ENCODE peak calls at places on chromosomes 1 and 21, in nine cellular contexts. I is cerebellar cortex; L is activated CD8-positive, alpha-beta T cell treated with anti-CD3 and anti-CD28 coated beads for 36 hours; S is activated CD4-positive, alpha-beta T cell treated with anti-CD3 and anti-CD28 coated beads, Interleukin-2, amount 10 ng/mL, durations not matched to agents 7 days and 5 days; R is suprapubic skin; V is mesothelial cell of epicardium; U is stimulated activated naive CD8-positive, alpha-beta T cell treated with anti-CD3 and anti-CD28 coated beads, Interleukin-15, amount 100 ng/mL, for 72 hours; E is AG08396; T is A549. O is an unnamed sample.

GRCh38 chr1:114715952-114716303 is 643 bp downstream of the NRAS start:
- DNase-seq in I (no peak), L (no peak), S (no peak), R (no peak), V (no peak), U (no peak), E (peak; percentile 16), T (no peak), O (no peak)

GRCh38 chr1:4395158-4395557 is 259.3 kb upstream of the AJAP1 start:
- DNase-seq in I (no peak), L (no peak), S (no peak), R (no peak), V (no peak), U (no peak), E (no peak), T (no peak), O (no peak)

GRCh38 chr1:18927654-18928272 is 25.4 kb upstream of the ALDH4A1 start:
- DNase-seq in I (no peak), L (peak; percentile 72), S (peak; percentile 59), R (no peak), V (no peak), U (peak; percentile 45), E (no peak), T (no peak), O (no peak)

GRCh38 chr1:231606712-231607111 is 19.9 kb upstream of the DISC1 start:
- DNase-seq in I (no peak), L (no peak), S (no peak), R (no peak), V (no peak), U (no peak), E (peak; percentile 42), T (no peak), O (no peak)

GRCh38 chr1:54721719-54722118 is 6.1 kb downstream of the TTC4 start:
- DNase-seq in I (no peak), L (no peak), S (no peak), R (no peak), V (no peak), U (no peak), E (no peak), T (no peak), O (no peak)

GRCh38 chr1:35929730-35930592 is 944 bp upstream of the AGO3 start:
- DNase-seq in I (peak; percentile 59), L (peak; percentile 59), S (peak; percentile 44), R (peak; percentile 79), V (peak; percentile 42), U (peak; percentile 11), E (peak; percentile 60), T (peak; percentile 16), O (peak; percentile 49)

GRCh38 chr21:35275776-35276175 is 226.7 kb upstream of the RUNX1 start:
- DNase-seq in I (no peak), L (no peak), S (no peak), R (no peak), V (no peak), U (no peak), E (no peak), T (no peak), O (no peak)

GRCh38 chr1:47471163-47471562 is 33.3 kb downstream of the FOXD2 start:
- DNase-seq in I (no peak), L (no peak), S (no peak), R (peak; percentile 87), V (no peak), U (no peak), E (no peak), T (no peak), O (no peak)

GRCh38 chr21:33760641-33761103 is 118.4 kb downstream of the ITSN1 start:
- DNase-seq in I (no peak), L (no peak), S (no peak), R (no peak), V (no peak), U (no peak), E (peak; percentile 30), T (no peak), O (no peak)

GRCh38 chr1:158179301-158180041 is 1.2 kb upstream of the CD1D start:
- DNase-seq in I (no peak), L (no peak), S (no peak), R (no peak), V (no peak), U (no peak), E (no peak), T (no peak), O (no peak)

GRCh38 chr1:107434379-107434728 is 293.5 kb downstream of the NTNG1 start:
- DNase-seq in I (no peak), L (no peak), S (no peak), R (no peak), V (no peak), U (no peak), E (no peak), T (no peak), O (no peak)

GRCh38 chr1:234477373-234478151 is 1.4 kb downstream of the TARBP1 start:
- DNase-seq in I (no peak), L (no peak), S (no peak), R (no peak), V (no peak), U (no peak), E (no peak), T (no peak), O (no peak)

GRCh38 chr1:211830330-211831142 is at the start of gene LPGAT1:
- DNase-seq in I (peak; percentile 63), L (peak; percentile 74), S (peak; percentile 68), R (peak; percentile 79), V (peak; percentile 86), U (peak; percentile 77), E (peak; percentile 92), T (peak; percentile 76), O (peak; percentile 76)

GRCh38 chr1:159141584-159142518 is 29.6 kb upstream of the CADM3 start:
- DNase-seq in I (peak; percentile 96), L (peak; percentile 7), S (no peak), R (no peak), V (no peak), U (no peak), E (peak; percentile 60), T (no peak), O (peak; percentile 49)

GRCh38 chr1:168803696-168804510 is 74.9 kb upstream of the DPT start:
- DNase-seq in I (peak; percentile 1), L (no peak), S (no peak), R (no peak), V (no peak), U (no peak), E (no peak), T (no peak), O (no peak)

GRCh38 chr1:171048014-171048413 is 42.7 kb upstream of the FMO3 start:
- DNase-seq in I (no peak), L (no peak), S (no peak), R (no peak), V (no peak), U (no peak), E (no peak), T (no peak), O (no peak)

GRCh38 chr1:231045318-231045717 is 5.3 kb upstream of the FAM89A start:
- DNase-seq in I (no peak), L (no peak), S (no peak), R (no peak), V (no peak), U (no peak), E (no peak), T (no peak), O (no peak)

GRCh38 chr1:53696990-53697389 is 42.0 kb downstream of the GLIS1 start:
- DNase-seq in I (no peak), L (no peak), S (no peak), R (no peak), V (no peak), U (no peak), E (no peak), T (no peak), O (no peak)

GRCh38 chr1:115475252-115475651 is 137.2 kb upstream of the NGF start:
- DNase-seq in I (no peak), L (no peak), S (no peak), R (no peak), V (peak; percentile 19), U (no peak), E (no peak), T (no peak), O (no peak)

GRCh38 chr1:228849011-228849541 is 113.8 kb downstream of the RHOU start:
- DNase-seq in I (no peak), L (no peak), S (no peak), R (no peak), V (peak; percentile 11), U (no peak), E (no peak), T (no peak), O (no peak)

GRCh38 chr1:211641942-211642341 is 33.5 kb downstream of the NEK2 start:
- DNase-seq in I (no peak), L (no peak), S (no peak), R (no peak), V (no peak), U (no peak), E (no peak), T (no peak), O (no peak)

GRCh38 chr1:103441342-103441741 is 84.2 kb upstream of the RNPC3 start:
- DNase-seq in I (peak; percentile 58), L (no peak), S (no peak), R (no peak), V (no peak), U (no peak), E (no peak), T (no peak), O (no peak)

GRCh38 chr1:88088481-88088880 is 595.6 kb upstream of the PKN2 start:
- DNase-seq in I (no peak), L (peak; percentile 1), S (no peak), R (no peak), V (no peak), U (no peak), E (no peak), T (no peak), O (no peak)

GRCh38 chr1:34013958-34014737 is 150.3 kb downstream of the HMGB4 start:
- DNase-seq in I (peak; percentile 16), L (peak; percentile 28), S (peak; percentile 8), R (no peak), V (peak; percentile 56), U (peak; percentile 9), E (peak; percentile 57), T (no peak), O (peak; percentile 12)

GRCh38 chr1:232178191-232178590 is 451.7 kb downstream of the SIPA1L2 start:
- DNase-seq in I (no peak), L (no peak), S (no peak), R (no peak), V (no peak), U (no peak), E (no peak), T (no peak), O (no peak)